ENCODE peak calls at places on chromosomes 12 and 14, in ten cellular contexts. A is HuH-7.5; M is sciatic nerve; T is ovary; J is KG1; Z is naive thymus-derived CD8-positive, alpha-beta T cell; Q is ascending aorta; R is activated CD4-positive, alpha-beta T cell treated with anti-CD3 and anti-CD28 coated beads, Interleukin-2, amount 10 ng/mL, durations not matched to agents 24 days and 14 days; W is NCI-H2107; X is naive thymus-derived CD4-positive, alpha-beta T cell. I is an unnamed sample.

GRCh38 chr12:131699434-131699833 is 11.5 kb upstream of the SFSWAP start:
- DNase-seq in A (no peak), Q (no peak), W (no peak), J (no peak), T (no peak), M (no peak), R (no peak), Z (no peak), X (no peak), I (no peak)

GRCh38 chr12:25670076-25671055 is 117.3 kb upstream of the LMNTD1 start:
- DNase-seq in Z (no peak), R (no peak), Q (no peak), J (no peak), A (no peak), W (no peak), M (no peak), X (no peak), T (no peak), I (no peak)

GRCh38 chr14:40417777-40418401 is 985.7 kb upstream of the FBXO33 start:
- DNase-seq in W (peak; percentile 11), J (no peak), M (no peak), R (peak; percentile 56), Q (no peak), A (peak; percentile 9), T (no peak), Z (no peak), X (no peak), I (peak; percentile 12)

GRCh38 chr14:52067873-52068740 is 752 bp downstream of the NID2 start:
- DNase-seq in X (no peak), Z (peak; percentile 6), J (no peak), T (peak; percentile 50), A (no peak), M (peak; percentile 69), Q (no peak), W (no peak), R (peak; percentile 67), I (no peak)

GRCh38 chr12:54378791-54379400 is 5.6 kb downstream of the ZNF385A start:
- DNase-seq in T (peak; percentile 70), W (no peak), M (peak; percentile 82), J (no peak), Z (no peak), A (peak; percentile 91), R (peak; percentile 84), X (no peak), Q (no peak), I (no peak)

GRCh38 chr14:77923131-77923933 is 123.4 kb downstream of the ADCK1 start:
- DNase-seq in X (no peak), W (no peak), J (no peak), R (no peak), M (no peak), Q (no peak), Z (no peak), T (no peak), A (no peak), I (no peak)

GRCh38 chr14:26276757-26277156 is 321.1 kb downstream of the NOVA1 start:
- DNase-seq in T (no peak), Q (no peak), Z (no peak), W (no peak), J (no peak), X (no peak), A (no peak), R (no peak), M (no peak), I (no peak)

GRCh38 chr12:95173392-95174251 is 43.6 kb downstream of the FGD6 start:
- DNase-seq in Q (peak; percentile 69), Z (no peak), T (peak; percentile 86), J (no peak), R (no peak), M (peak; percentile 85), W (no peak), X (no peak), A (no peak), I (no peak)

GRCh38 chr12:67649165-67650126 is 901 bp downstream of the DYRK2 start:
- DNase-seq in J (no peak), Q (no peak), M (peak; percentile 71), Z (peak; percentile 54), R (peak; percentile 83), X (peak; percentile 38), T (peak; percentile 41), W (peak; percentile 45), A (peak; percentile 39), I (no peak)

GRCh38 chr14:33229269-33229924 is 290.7 kb downstream of the NPAS3 start:
- DNase-seq in W (peak; percentile 34), Z (no peak), M (no peak), A (no peak), J (no peak), T (no peak), R (no peak), Q (no peak), X (no peak), I (no peak)